ENCODE peak calls at places on chromosomes 5 and 9, in eight cellular contexts. H is stomach, R is ovary, I is H1, L is tibial nerve, S is transverse colon, T is GM12878, U is sigmoid colon. W is an unnamed sample.
A peak's percentile ranks its signal among the peaks of the same experiment; 100 is the strongest.

GRCh38 chr9:105332471-105332870 is 88.0 kb downstream of the SLC44A1 start:
- DNase-seq in R (no peak), U (no peak), L (no peak), H (no peak), I (no peak), T (no peak), S (no peak), W (no peak)

GRCh38 chr9:19828586-19828985 is 39.7 kb upstream of the SLC24A2 start:
- DNase-seq in T (no peak), I (no peak), U (no peak), R (no peak), L (no peak), H (no peak), S (no peak), W (no peak)

GRCh38 chr5:140185409-140185808 is 10.4 kb downstream of the CYSTM1 start:
- DNase-seq in R (no peak), T (no peak), H (no peak), I (no peak), S (no peak), L (no peak), U (no peak), W (no peak)

GRCh38 chr5:40754381-40755092 is 1.2 kb downstream of the TTC33 start:
- DNase-seq in I (no peak), R (no peak), T (no peak), U (no peak), H (no peak), S (no peak), L (no peak), W (no peak)

GRCh38 chr5:126016256-126016655 is 407.0 kb upstream of the GRAMD2B start:
- DNase-seq in H (no peak), L (no peak), R (peak; percentile 26), U (no peak), I (no peak), S (no peak), T (no peak), W (no peak)

GRCh38 chr5:60382761-60383160 is 317.2 kb downstream of the DEPDC1B start:
- DNase-seq in L (no peak), T (peak; percentile 40), R (no peak), H (no peak), S (no peak), U (no peak), I (no peak), W (no peak)

GRCh38 chr5:115033861-115034260 is 135.8 kb downstream of the TRIM36 start:
- DNase-seq in L (no peak), H (no peak), T (no peak), I (peak; percentile 39), S (no peak), R (no peak), U (no peak), W (no peak)

GRCh38 chr9:134885647-134886412 is 5.2 kb downstream of the FCN2 start:
- DNase-seq in T (no peak), H (no peak), I (no peak), R (no peak), L (no peak), U (no peak), S (no peak), W (peak; percentile 12)

GRCh38 chr9:69877852-69878507 is 57.4 kb downstream of the CFAP95 start:
- DNase-seq in R (no peak), H (no peak), U (no peak), L (no peak), S (no peak), I (no peak), T (no peak), W (no peak)

GRCh38 chr9:98396236-98396635 is 140.8 kb upstream of the TBC1D2 start:
- DNase-seq in T (no peak), R (no peak), H (no peak), S (no peak), U (no peak), L (no peak), I (no peak), W (no peak)

GRCh38 chr5:111070272-111071134 is 1.0 kb upstream of the TSLP start:
- DNase-seq in R (no peak), U (peak; percentile 63), S (no peak), T (no peak), H (peak; percentile 26), L (no peak), I (no peak), W (peak; percentile 85)

GRCh38 chr9:134457321-134457923 is 131.2 kb downstream of the RXRA start:
- DNase-seq in S (no peak), I (no peak), H (no peak), U (no peak), R (no peak), L (no peak), T (no peak), W (no peak)

GRCh38 chr5:132050661-132051371 is 9.6 kb upstream of the IL3 start:
- DNase-seq in L (no peak), I (no peak), U (no peak), H (no peak), R (no peak), S (no peak), T (no peak), W (no peak)

GRCh38 chr5:81425569-81425968 is 31.6 kb upstream of the ACOT12 start:
- DNase-seq in H (no peak), L (no peak), S (no peak), R (no peak), T (no peak), I (no peak), U (no peak), W (no peak)

GRCh38 chr9:16099901-16100300 is 547.1 kb downstream of the CCDC171 start:
- DNase-seq in R (no peak), T (no peak), L (no peak), I (no peak), S (no peak), H (no peak), U (no peak), W (no peak)

GRCh38 chr5:5069851-5070250 is 70.3 kb upstream of the ADAMTS16 start:
- DNase-seq in L (no peak), S (no peak), R (no peak), T (no peak), U (no peak), I (no peak), H (no peak), W (no peak)
- H3K27me3 ChIP-seq in L (no peaks in the 10 kb centered on the region), S (no peaks in the 10 kb centered on the region), R (no peaks in the 10 kb centered on the region), T (no peaks in the 10 kb centered on the region), U (no peaks in the 10 kb centered on the region), I (no peaks in the 10 kb centered on the region), H (no peaks in the 10 kb centered on the region), W (no peaks in the 10 kb centered on the region)

GRCh38 chr9:93452710-93453046 is 703 bp downstream of the FAM120AOS start:
- DNase-seq in R (peak; percentile 35), I (no peak), H (peak; percentile 40), S (peak; percentile 33), T (no peak), L (no peak), U (no peak), W (no peak)

GRCh38 chr9:93456022-93456421 is 2.6 kb upstream of the FAM120AOS start:
- DNase-seq in I (no peak), U (no peak), L (no peak), T (no peak), S (no peak), H (no peak), R (no peak), W (no peak)

GRCh38 chr9:93451762-93452709 is 551 bp downstream of the FAM120A start:
- DNase-seq in L (no peak), I (no peak), H (peak; percentile 58), U (peak; percentile 78), R (peak; percentile 55), S (peak; percentile 58), T (no peak), W (peak; percentile 55)

GRCh38 chr9:93450817-93451761 is at the start of gene FAM120A:
- DNase-seq in L (peak; percentile 36), I (no peak), S (peak; percentile 79), H (peak; percentile 81), R (peak; percentile 77), T (no peak), U (peak; percentile 87), W (peak; percentile 96)

GRCh38 chr9:93453047-93453914 is at the start of gene FAM120AOS:
- DNase-seq in I (peak; percentile 75), S (peak; percentile 95), U (peak; percentile 96), L (peak; percentile 86), T (peak; percentile 71), R (peak; percentile 84), H (peak; percentile 94), W (peak; percentile 98)
- TF ChIP-seq EP300 in I (no peak), S (no peak), U (no peak), L (peak; percentile 15), T (no peak), R (no peak), H (no peak), W (no peak)

GRCh38 chr5:67272453-67273130 is 76.0 kb upstream of the CD180 start:
- DNase-seq in S (no peak), U (no peak), T (no peak), R (no peak), L (peak; percentile 22), I (no peak), H (no peak), W (no peak)

GRCh38 chr5:67267522-67268232 is 71.1 kb upstream of the CD180 start:
- DNase-seq in I (no peak), H (no peak), R (peak; percentile 56), L (no peak), U (peak; percentile 77), S (peak; percentile 12), T (no peak), W (no peak)

GRCh38 chr5:67266654-67267350 is 70.2 kb upstream of the CD180 start:
- DNase-seq in H (no peak), S (no peak), R (no peak), I (no peak), T (no peak), L (no peak), U (no peak), W (no peak)

GRCh38 chr5:67265951-67266350 is 69.4 kb upstream of the CD180 start:
- DNase-seq in S (no peak), I (no peak), U (no peak), T (no peak), L (no peak), R (no peak), H (no peak), W (no peak)

DNA sequence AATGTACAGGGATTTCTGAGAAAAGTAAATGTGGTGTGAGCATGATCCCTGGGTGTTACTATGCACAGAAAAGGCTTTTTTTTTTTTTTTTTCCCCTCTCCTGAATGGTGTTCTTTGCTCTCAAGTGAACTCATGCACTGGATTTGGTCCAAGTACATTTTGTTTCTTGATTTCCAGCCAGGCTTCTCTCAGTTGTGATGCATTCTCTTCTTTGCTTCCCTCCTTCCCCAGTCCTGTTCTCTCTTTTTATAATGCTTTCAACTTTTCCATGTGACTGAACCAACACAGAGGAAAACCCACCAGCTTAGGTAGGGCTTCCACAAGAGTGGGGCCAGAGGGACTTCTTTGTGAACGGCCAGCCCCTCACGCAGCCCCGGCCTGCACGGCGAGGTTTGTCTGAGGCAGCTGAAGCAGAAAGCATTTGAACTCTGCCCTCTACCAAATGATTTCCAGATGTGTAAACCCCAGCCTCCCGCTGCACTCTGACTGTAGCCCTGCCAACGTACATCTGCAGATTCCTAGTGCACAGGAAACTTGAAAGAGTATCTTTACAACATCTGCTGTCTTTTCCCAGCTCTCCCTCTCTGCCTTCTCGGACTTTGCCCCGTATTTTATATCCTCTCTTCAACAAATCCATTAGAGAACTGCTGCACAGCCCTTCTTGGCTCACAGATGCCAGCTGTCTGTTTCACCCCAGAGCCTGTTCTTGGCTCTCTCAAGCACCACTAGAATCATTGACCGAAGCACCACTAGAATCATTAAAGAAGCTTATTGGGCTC is 71.8 kb upstream of the CD180 start:
- DNase-seq in I (no peak), R (peak; percentile 76), T (no peak), S (peak; percentile 75), L (peak; percentile 65), H (peak; percentile 69), U (peak; percentile 95), W (peak; percentile 70)
- H3K27ac ChIP-seq in I (no peak overlapping the region), R (peak overlapping the region; percentile 66), T (no peak overlapping the region), S (peak overlapping the region; percentile 92), L (peak overlapping the region; percentile 98), H (peak overlapping the region; percentile 90), U (peak overlapping the region; percentile 92), W (peak overlapping the region; percentile 83)

GRCh38 chr9:130629443-130630090 is 34.8 kb upstream of the PRDM12 start:
- DNase-seq in T (no peak), H (no peak), R (no peak), L (no peak), S (no peak), I (no peak), U (no peak), W (no peak)
- H3K27me3 ChIP-seq in T (no peaks in the 10 kb centered on the region), H (no peaks in the 10 kb centered on the region), R (no peaks in the 10 kb centered on the region), L (no peaks in the 10 kb centered on the region), S (no peaks in the 10 kb centered on the region), I (no peaks in the 10 kb centered on the region), U (no peaks in the 10 kb centered on the region), W (no peaks in the 10 kb centered on the region)